ENCODE peak calls at places on chromosome 13, in eight cellular contexts. W is WTC11, Q is suprapubic skin, S is HepG2, Y is Caco-2, L is AG04450, T is mammary epithelial cell, D is NB4. Z is an unnamed sample.

GRCh38 chr13:89660752-89661151 is 1686.7 kb upstream of the MIR17HG start:
- DNase-seq in W (no peak), L (no peak), Q (no peak), Y (no peak), S (no peak), T (peak; percentile 7), D (no peak), Z (no peak)

GRCh38 chr13:22837980-22838615 is 342.7 kb upstream of the SGCG start:
- DNase-seq in Q (no peak), S (no peak), W (no peak), D (no peak), T (no peak), Y (no peak), L (no peak), Z (no peak)

GRCh38 chr13:41267106-41267505 is 3.7 kb upstream of the MTRF1 start:
- DNase-seq in S (no peak), Q (no peak), Y (no peak), L (no peak), W (no peak), D (no peak), T (peak; percentile 82), Z (no peak)

GRCh38 chr13:71864094-71864980 is 2.7 kb downstream of the DACH1 start:
- DNase-seq in L (no peak), T (peak; percentile 1), D (peak; percentile 96), Q (peak; percentile 77), Y (peak; percentile 30), W (peak; percentile 73), S (no peak), Z (no peak)

GRCh38 chr13:46951516-46951915 is 54.7 kb upstream of the HTR2A start:
- DNase-seq in Y (no peak), D (no peak), T (peak; percentile 95), W (no peak), L (no peak), Q (no peak), S (no peak), Z (peak; percentile 56)

GRCh38 chr13:62629618-62630017 is 1214.0 kb upstream of the PCDH20 start:
- DNase-seq in W (no peak), L (no peak), Q (no peak), T (no peak), D (no peak), S (no peak), Y (no peak), Z (no peak)

GRCh38 chr13:40652588-40652940 is 13.9 kb downstream of the FOXO1 start:
- DNase-seq in Y (no peak), D (no peak), Q (no peak), T (no peak), L (no peak), S (no peak), W (no peak), Z (no peak)

GRCh38 chr13:93472296-93472695 is 245.7 kb downstream of the GPC6 start:
- DNase-seq in Q (no peak), T (no peak), S (no peak), W (no peak), L (no peak), D (no peak), Y (no peak), Z (no peak)

GRCh38 chr13:30618186-30618937 is 642 bp downstream of the USPL1 start:
- DNase-seq in Q (no peak), D (peak; percentile 45), L (no peak), W (no peak), T (peak; percentile 23), Y (no peak), S (peak; percentile 4), Z (no peak)

GRCh38 chr13:64753606-64754005 is 2476.5 kb downstream of the PCDH9 start:
- DNase-seq in L (no peak), D (no peak), W (no peak), T (no peak), Y (no peak), S (no peak), Q (no peak), Z (peak; percentile 6)

DNA sequence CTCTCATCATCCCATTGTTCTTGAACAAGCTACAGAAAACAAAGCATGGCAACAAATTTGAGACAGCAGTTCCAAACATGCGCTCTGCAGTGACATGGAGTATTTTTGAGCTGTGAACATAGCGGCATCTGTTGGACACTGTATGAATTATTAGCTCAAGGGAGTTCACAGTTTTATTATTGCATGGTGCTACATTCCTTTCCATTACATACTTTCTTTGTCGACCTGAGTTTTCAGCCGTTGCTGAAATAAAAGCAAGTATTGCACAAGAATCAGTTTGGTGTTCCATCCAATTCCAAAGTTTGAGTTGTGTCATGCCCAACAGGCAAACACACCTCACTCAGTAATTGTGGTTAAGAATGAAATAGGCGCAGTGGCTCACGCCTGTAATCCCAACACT is 30.1 kb upstream of the METTL21C start:
- DNase-seq in S (peak; percentile 82), L (no peak), W (no peak), T (peak; percentile 93), D (peak; percentile 38), Y (peak; percentile 68), Q (no peak), Z (peak; percentile 75)
- TF ChIP-seq CTCF in S (peak; percentile 81), L (peak; percentile 36), W (no peak), T (peak; percentile 71), D (no peak), Y (peak; percentile 55), Q (peak; percentile 32), Z (peak; percentile 56)

DNA sequence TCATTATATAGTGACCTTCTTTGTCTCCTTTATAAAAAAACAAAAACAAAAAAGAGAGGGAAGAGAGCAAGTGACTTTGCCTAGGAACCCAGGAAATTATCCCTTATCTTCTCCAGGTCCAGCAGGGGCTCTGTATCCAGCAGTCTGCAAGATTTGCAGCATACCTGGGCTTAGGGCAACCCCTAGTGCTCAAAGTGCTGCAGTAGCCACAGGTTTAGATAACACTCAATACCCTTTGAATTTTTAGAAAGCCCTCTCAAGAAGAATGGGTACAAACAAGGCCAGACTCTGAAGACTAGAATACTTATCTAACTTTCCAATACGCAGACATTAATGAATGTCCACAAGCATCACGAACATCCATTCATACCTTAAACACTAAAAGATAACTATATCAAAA is 43.2 kb downstream of the CCNA1 start:
- DNase-seq in L (no peak), S (peak; percentile 33), T (peak; percentile 45), Q (no peak), D (peak; percentile 58), Y (peak; percentile 11), W (peak; percentile 58), Z (peak; percentile 28)
- TF ChIP-seq CTCF in L (no peak), S (peak; percentile 48), T (peak; percentile 63), Q (no peak), D (peak; percentile 39), Y (no peak), W (no peak), Z (peak; percentile 24)

DNA sequence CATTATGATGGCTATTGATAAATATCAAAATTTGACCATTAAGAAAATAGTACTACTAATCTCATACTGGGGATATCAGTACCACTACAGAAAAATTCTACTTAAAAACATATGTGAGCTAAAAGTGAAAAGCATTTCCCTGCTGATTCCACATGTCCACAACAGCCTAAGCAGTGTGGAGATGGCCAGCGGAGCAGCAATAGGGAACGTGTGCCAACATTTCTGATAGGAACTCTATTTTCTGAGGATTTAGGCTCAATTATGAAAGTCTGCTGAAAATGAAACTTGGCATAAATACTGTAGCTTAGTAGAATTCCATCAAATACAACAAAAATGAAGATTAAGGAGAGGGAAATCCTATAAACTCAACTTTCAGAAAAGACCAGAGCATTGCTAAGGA is 311.6 kb downstream of the ENOX1 start:
- DNase-seq in W (no peak), T (no peak), S (no peak), L (no peak), Y (no peak), D (no peak), Q (no peak), Z (no peak)
- TF ChIP-seq CTCF in W (no peak), T (no peak), S (no peak), L (no peak), Y (no peak), D (no peak), Q (no peak), Z (no peak)

GRCh38 chr13:76886292-76887061 is at the start of gene KCTD12:
- DNase-seq in W (peak; percentile 74), Q (peak; percentile 93), Y (peak; percentile 82), D (peak; percentile 83), T (peak; percentile 78), S (no peak), L (no peak), Z (peak; percentile 78)
- TF ChIP-seq CTCF in W (no peak), Q (no peak), Y (no peak), D (peak; percentile 5), T (no peak), S (peak; percentile 44), L (peak; percentile 19), Z (no peak)

DNA sequence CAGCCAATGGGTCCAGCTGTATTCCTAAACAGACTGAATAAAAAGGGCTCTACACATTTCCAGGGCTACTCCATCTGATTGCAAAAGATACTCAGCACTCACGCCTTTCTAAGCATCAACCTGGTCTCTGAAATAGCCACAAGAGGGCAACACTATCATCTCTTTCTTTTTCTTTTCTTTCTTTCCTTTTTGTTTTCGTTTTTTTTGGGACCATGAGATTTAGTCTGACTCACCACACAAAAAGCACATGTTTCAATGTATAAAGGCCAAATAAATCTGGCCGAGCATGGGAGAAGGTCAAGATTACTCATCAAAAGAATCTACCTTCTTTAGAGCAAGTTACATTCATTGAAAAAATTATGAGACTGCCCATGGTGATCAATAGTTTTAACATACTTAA is 805.6 kb upstream of the ARGLU1 start:
- DNase-seq in T (peak; percentile 0), Y (peak; percentile 11), D (peak; percentile 15), S (no peak), W (no peak), Q (no peak), L (peak; percentile 65), Z (peak; percentile 79)
- TF ChIP-seq CTCF in T (peak; percentile 41), Y (peak; percentile 44), D (peak; percentile 45), S (peak; percentile 40), W (no peak), Q (no peak), L (peak; percentile 72), Z (peak; percentile 61)